ENCODE peak calls at places on chromosome 13, in eight cellular contexts. J, C, W, V, Z, F, B and Y are unnamed samples.

GRCh38 chr13:28467034-28467433 is 27.9 kb downstream of the FLT1 start:
- DNase-seq in W (no peak), V (no peak), J (no peak), C (no peak), F (no peak), Z (no peak), B (no peak), Y (no peak)

GRCh38 chr13:19597523-19597922 is 35.9 kb upstream of the MPHOSPH8 start:
- DNase-seq in W (no peak), J (no peak), F (no peak), B (no peak), C (peak), V (no peak), Z (peak), Y (no peak)

GRCh38 chr13:59112375-59112774 is 1051.4 kb downstream of the DIAPH3 start:
- DNase-seq in C (peak), Z (peak), B (no peak), F (no peak), V (no peak), W (peak), J (no peak), Y (no peak)

GRCh38 chr13:91154954-91155353 is 192.5 kb upstream of the MIR17HG start:
- DNase-seq in F (no peak), W (no peak), Z (no peak), C (no peak), J (no peak), V (no peak), B (no peak), Y (no peak)

GRCh38 chr13:66657165-66657895 is 572.8 kb downstream of the PCDH9 start:
- DNase-seq in Z (peak), B (no peak), V (no peak), F (no peak), C (peak), W (peak), J (no peak), Y (no peak)

GRCh38 chr13:39961036-39961435 is 305.6 kb downstream of the COG6 start:
- DNase-seq in V (no peak), B (no peak), C (no peak), Z (no peak), F (no peak), W (no peak), J (no peak), Y (no peak)

GRCh38 chr13:109145631-109146030 is 516.2 kb downstream of the MYO16 start:
- DNase-seq in W (peak), J (no peak), C (peak), F (peak), B (peak), Z (peak), V (peak), Y (peak)

GRCh38 chr13:43546260-43546659 is 240.5 kb downstream of the ENOX1 start:
- DNase-seq in J (no peak), B (no peak), V (peak), C (no peak), F (no peak), Z (peak), W (peak), Y (no peak)

GRCh38 chr13:33448889-33449288 is 163.3 kb upstream of the STARD13 start:
- DNase-seq in Z (no peak), C (no peak), B (no peak), F (no peak), W (no peak), V (no peak), J (no peak), Y (no peak)

GRCh38 chr13:30338952-30339351 is 31.6 kb upstream of the KATNAL1 start:
- DNase-seq in F (no peak), Z (no peak), V (no peak), W (no peak), J (no peak), B (no peak), C (no peak), Y (no peak)

GRCh38 chr13:43388282-43389034 is 365.1 kb downstream of the DNAJC15 start:
- DNase-seq in W (no peak), V (no peak), F (no peak), B (no peak), Z (no peak), J (no peak), C (no peak), Y (no peak)

GRCh38 chr13:33110713-33111413 is 94.6 kb downstream of the KL start:
- DNase-seq in B (no peak), F (peak), C (peak), J (no peak), Z (peak), W (no peak), V (no peak), Y (no peak)

GRCh38 chr13:49935171-49936084 is 712 bp downstream of the SPRYD7 start:
- DNase-seq in F (peak), B (no peak), J (peak), C (peak), W (peak), Z (peak), V (peak), Y (no peak)